ENCODE peak calls at places on chromosome 5, in four cellular contexts. D is body of pancreas, T is hepatocyte, M is ovary. I is an unnamed sample.
A peak's percentile ranks its signal among the peaks of the same experiment; 100 is the strongest.

GRCh38 chr5:116038817-116039216 is 6.5 kb downstream of the ARL14EPL start:
- DNase-seq in D (no peak), T (no peak), M (no peak), I (no peak)

GRCh38 chr5:143229426-143229895 is 174.0 kb downstream of the NR3C1 start:
- DNase-seq in D (no peak), T (no peak), M (no peak), I (no peak)

GRCh38 chr5:141763526-141763925 is 81.5 kb upstream of the ARAP3 start:
- DNase-seq in D (no peak), T (no peak), M (no peak), I (no peak)

GRCh38 chr5:152405145-152405544 is at the start of gene NMUR2:
- DNase-seq in D (no peak), T (peak; percentile 17), M (no peak), I (no peak)

GRCh38 chr5:141664733-141665461 is 13.7 kb upstream of the FCHSD1 start:
- DNase-seq in D (peak; percentile 88), T (peak; percentile 80), M (peak; percentile 75), I (peak; percentile 84)

GRCh38 chr5:83802686-83803085 is 82.0 kb upstream of the HAPLN1 start:
- DNase-seq in D (no peak), T (no peak), M (no peak), I (no peak)

GRCh38 chr5:16663848-16664247 is 47.1 kb upstream of the RETREG1 start:
- DNase-seq in D (no peak), T (no peak), M (no peak), I (no peak)

GRCh38 chr5:103298557-103298956 is 40.0 kb downstream of the MACIR start:
- DNase-seq in D (no peak), T (no peak), M (no peak), I (no peak)

GRCh38 chr5:79284852-79285251 is 48.9 kb downstream of the JMY start:
- DNase-seq in D (no peak), T (no peak), M (no peak), I (no peak)

GRCh38 chr5:130715541-130715940 is 449.5 kb downstream of the HINT1 start:
- DNase-seq in D (no peak), T (no peak), M (no peak), I (no peak)

GRCh38 chr5:131198625-131199024 is 27.9 kb downstream of the LYRM7 start:
- DNase-seq in D (no peak), T (no peak), M (no peak), I (no peak)

GRCh38 chr5:76801159-76801802 is 17.5 kb upstream of the F2RL1 start:
- DNase-seq in D (no peak), T (no peak), M (peak; percentile 20), I (peak; percentile 71)

GRCh38 chr5:87069974-87070608 is 197.6 kb upstream of the RASA1 start:
- DNase-seq in D (no peak), T (peak; percentile 46), M (no peak), I (peak; percentile 55)

GRCh38 chr5:64144429-64145215 is 21.0 kb upstream of the RNF180 start:
- DNase-seq in D (no peak), T (no peak), M (no peak), I (no peak)

GRCh38 chr5:15501057-15501791 is 1.2 kb downstream of the FBXL7 start:
- DNase-seq in D (no peak), T (peak; percentile 64), M (peak; percentile 46), I (peak; percentile 80)

GRCh38 chr5:103674321-103674720 is 111.7 kb upstream of the NUDT12 start:
- DNase-seq in D (no peak), T (no peak), M (no peak), I (no peak)

GRCh38 chr5:56610093-56610698 is 205.2 kb upstream of the MAP3K1 start:
- DNase-seq in D (no peak), T (no peak), M (no peak), I (no peak)

GRCh38 chr5:50967388-50968039 is 301.1 kb downstream of the PARP8 start:
- DNase-seq in D (no peak), T (peak; percentile 60), M (no peak), I (no peak)

GRCh38 chr5:31937226-31937625 is 236.9 kb downstream of the GOLPH3 start:
- DNase-seq in D (no peak), T (no peak), M (peak; percentile 31), I (no peak)

GRCh38 chr5:175885813-175886212 is 14.4 kb downstream of the CPLX2 start:
- DNase-seq in D (no peak), T (no peak), M (no peak), I (no peak)

GRCh38 chr5:67234671-67235176 is 38.1 kb upstream of the CD180 start:
- DNase-seq in D (no peak), T (no peak), M (peak; percentile 44), I (no peak)

GRCh38 chr5:66171349-66172344 is 27.5 kb downstream of the SREK1 start:
- DNase-seq in D (peak; percentile 21), T (peak; percentile 60), M (peak; percentile 32), I (no peak)

GRCh38 chr5:63101870-63102269 is 523.3 kb downstream of the LRRC70 start:
- DNase-seq in D (no peak), T (no peak), M (no peak), I (no peak)

GRCh38 chr5:14900661-14901461 is 29.3 kb upstream of the ANKH start:
- DNase-seq in D (no peak), T (no peak), M (no peak), I (peak; percentile 64)

GRCh38 chr5:60945760-60946253 is 802 bp downstream of the NDUFAF2 start:
- DNase-seq in D (peak; percentile 28), T (no peak), M (peak; percentile 23), I (peak; percentile 81)

GRCh38 chr5:38551020-38552017 is 5.1 kb downstream of the LIFR start:
- DNase-seq in D (peak; percentile 44), T (peak; percentile 65), M (peak; percentile 42), I (no peak)

GRCh38 chr5:169164481-169164925 is 136.4 kb downstream of the SLIT3 start:
- DNase-seq in D (no peak), T (no peak), M (no peak), I (peak; percentile 58)

GRCh38 chr5:61559722-61560121 is 227.7 kb downstream of the ZSWIM6 start:
- DNase-seq in D (no peak), T (no peak), M (no peak), I (no peak)

GRCh38 chr5:140130949-140131733 is 5.4 kb downstream of the IGIP start:
- DNase-seq in D (no peak), T (no peak), M (no peak), I (no peak)

GRCh38 chr5:42514759-42515158 is 91.5 kb downstream of the GHR start:
- DNase-seq in D (peak; percentile 22), T (no peak), M (no peak), I (no peak)

GRCh38 chr5:167049771-167050567 is 1241.5 kb upstream of the WWC1 start:
- DNase-seq in D (no peak), T (no peak), M (no peak), I (no peak)

GRCh38 chr5:177302354-177303110 is 987 bp downstream of the RAB24 start:
- DNase-seq in D (peak; percentile 55), T (no peak), M (no peak), I (no peak)

GRCh38 chr5:97009921-97010320 is 74.0 kb downstream of the LNPEP start:
- DNase-seq in D (no peak), T (no peak), M (no peak), I (no peak)

DNA sequence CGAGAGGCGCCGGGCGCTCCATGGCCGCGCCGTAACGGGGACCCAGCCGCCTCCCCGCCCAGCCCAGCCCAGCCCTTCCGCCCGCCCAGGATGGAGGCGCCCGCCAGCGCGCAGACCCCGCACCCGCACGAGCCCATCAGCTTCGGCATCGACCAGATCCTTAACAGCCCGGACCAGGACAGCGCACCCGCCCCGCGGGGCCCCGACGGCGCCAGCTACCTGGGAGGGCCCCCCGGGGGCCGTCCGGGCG is 153 bp downstream of the TLX3 start:
- DNase-seq in D (no peak), T (no peak), M (no peak), I (no peak)
- H3K27me3 ChIP-seq in D (peaks cover 68% of the 10 kb centered on the region), T (peaks cover 98% of the 10 kb centered on the region), M (no peaks in the 10 kb centered on the region), I (no peaks in the 10 kb centered on the region)

DNA sequence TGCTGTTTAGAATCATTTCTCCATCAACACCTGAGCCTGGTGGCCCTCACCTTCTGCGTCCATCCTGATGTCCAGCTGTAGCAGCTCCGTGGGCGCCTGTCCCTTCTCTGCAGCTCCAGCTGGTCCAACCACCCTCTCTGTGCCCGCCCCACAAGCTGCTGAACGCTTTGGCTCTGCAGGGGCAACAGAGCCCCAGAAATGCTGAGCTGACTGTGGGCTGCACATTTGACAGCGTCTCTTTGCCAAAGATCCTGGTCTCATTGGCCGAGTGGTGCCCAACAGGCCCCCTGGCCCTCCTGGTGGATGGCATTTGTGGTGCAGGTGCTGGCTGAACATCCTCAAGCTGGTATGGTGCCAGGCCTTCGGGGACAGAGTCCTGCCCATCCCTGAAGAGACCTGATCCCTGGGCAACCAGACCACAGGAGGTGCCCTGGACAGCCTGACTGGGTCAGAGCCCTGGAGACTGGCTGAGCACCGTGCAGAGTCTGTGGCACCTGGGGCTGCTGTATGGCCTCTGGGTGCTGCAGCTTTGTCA is 25.3 kb upstream of the CEP72 start:
- DNase-seq in D (peak; percentile 36), T (no peak), M (no peak), I (no peak)
- H3K27me3 ChIP-seq in D (no peaks in the 10 kb centered on the region), T (no peaks in the 10 kb centered on the region), M (no peaks in the 10 kb centered on the region), I (no peaks in the 10 kb centered on the region)

DNA sequence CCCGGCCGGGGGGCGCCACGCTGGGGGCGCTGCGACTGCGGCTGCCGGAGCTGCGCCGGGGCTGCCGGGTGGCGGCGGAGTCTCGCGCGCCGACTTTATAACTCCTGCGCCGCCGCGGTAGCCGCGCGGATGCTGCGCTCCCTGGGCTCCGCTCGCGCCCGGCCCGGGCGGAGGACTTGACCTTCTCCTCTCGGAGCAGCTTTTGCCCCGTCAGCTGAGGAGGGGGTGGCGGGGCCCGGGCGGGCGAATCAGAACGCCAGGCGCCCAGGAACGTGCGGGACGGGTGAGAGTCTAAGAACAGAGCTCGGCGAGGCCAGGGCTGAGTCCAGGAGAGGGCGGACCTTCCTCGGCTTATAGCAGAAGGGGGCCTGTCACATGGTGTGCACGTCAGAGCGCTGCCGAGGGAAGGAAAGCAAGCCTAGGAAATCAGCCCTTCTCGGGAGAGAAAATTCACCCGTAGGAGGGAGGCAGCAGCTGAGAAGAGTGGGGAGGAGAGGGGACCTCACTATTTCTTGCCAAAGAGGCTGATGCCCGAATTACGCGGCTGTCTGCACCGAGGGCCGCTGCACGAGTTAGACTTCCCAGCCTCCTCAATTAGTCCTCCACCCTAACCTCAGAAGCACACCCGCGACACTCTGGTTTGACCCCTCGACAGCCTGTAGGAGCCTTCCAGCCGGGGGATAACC is at the start of gene FOXD1:
- DNase-seq in D (no peak), T (peak; percentile 87), M (peak; percentile 60), I (peak; percentile 95)
- H3K27me3 ChIP-seq in D (peaks cover 65% of the 10 kb centered on the region), T (peaks cover 81% of the 10 kb centered on the region), M (peaks cover 3% of the 10 kb centered on the region), I (no peaks in the 10 kb centered on the region)

GRCh38 chr5:173247504-173247903 is 12.5 kb upstream of the NKX2-5 start:
- DNase-seq in D (no peak), T (no peak), M (no peak), I (no peak)

GRCh38 chr5:173245319-173246134 is 10.5 kb upstream of the NKX2-5 start:
- DNase-seq in D (no peak), T (no peak), M (no peak), I (no peak)

GRCh38 chr5:173246135-173246495 is 11.1 kb upstream of the NKX2-5 start:
- DNase-seq in D (no peak), T (no peak), M (no peak), I (no peak)

GRCh38 chr5:173247050-173247449 is 12.0 kb upstream of the NKX2-5 start:
- DNase-seq in D (no peak), T (no peak), M (no peak), I (no peak)

DNA sequence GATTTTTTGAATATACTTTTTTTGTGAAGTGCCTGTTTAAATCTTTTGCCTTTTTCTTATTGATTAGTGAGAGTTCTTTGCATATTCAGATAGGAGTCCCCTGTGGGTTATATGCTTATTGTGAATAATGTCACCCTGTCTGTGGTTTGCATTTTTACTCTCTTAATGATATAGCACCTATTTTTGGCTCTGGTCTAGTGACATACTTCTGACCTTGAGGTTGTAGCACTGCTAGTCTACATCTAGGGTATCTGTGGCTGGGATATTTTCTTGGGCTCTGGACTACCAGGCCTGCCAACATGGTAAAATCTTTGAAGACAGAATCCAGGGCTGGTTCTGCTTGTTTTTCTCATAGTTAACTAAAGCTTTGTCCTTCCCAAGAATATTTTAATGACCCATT is 13.5 kb upstream of the NKX2-5 start:
- DNase-seq in D (no peak), T (no peak), M (no peak), I (no peak)
- H3K27me3 ChIP-seq in D (peaks cover 26% of the 10 kb centered on the region), T (peaks cover 100% of the 10 kb centered on the region), M (no peaks in the 10 kb centered on the region), I (no peaks in the 10 kb centered on the region)